ENCODE peak calls at places on chromosome 14, in eight cellular contexts. Q is mesothelial cell of epicardium, N is GM23338, Z is heart right ventricle, U is tibial artery, R is fibroblast of lung, F is WTC11, H is endothelial cell. O is an unnamed sample.

GRCh38 chr14:96058606-96059200 is 19.5 kb downstream of the C14orf132 start:
- DNase-seq in Q (peak), N (no peak), Z (no peak), U (peak), R (no peak), F (no peak), H (no peak), O (no peak)

GRCh38 chr14:81435578-81436295 is 35.6 kb upstream of the STON2 start:
- DNase-seq in Q (peak), N (peak), Z (peak), U (peak), R (peak), F (peak), H (peak), O (peak)

GRCh38 chr14:92539419-92539818 is 25.8 kb downstream of the RIN3 start:
- DNase-seq in Q (no peak), N (no peak), Z (no peak), U (no peak), R (no peak), F (no peak), H (no peak), O (no peak)

GRCh38 chr14:47675489-47676300 is at the start of gene MDGA2:
- DNase-seq in Q (peak), N (peak), Z (no peak), U (no peak), R (no peak), F (peak), H (peak), O (no peak)

GRCh38 chr14:34277191-34277590 is 184.8 kb downstream of the SPTSSA start:
- DNase-seq in Q (no peak), N (no peak), Z (no peak), U (no peak), R (no peak), F (no peak), H (no peak), O (no peak)

GRCh38 chr14:68099348-68100045 is 279.9 kb downstream of the RAD51B start:
- DNase-seq in Q (no peak), N (no peak), Z (no peak), U (no peak), R (peak), F (no peak), H (no peak), O (no peak)

GRCh38 chr14:64748521-64748920 is 44.3 kb downstream of the PLEKHG3 start:
- DNase-seq in Q (no peak), N (no peak), Z (no peak), U (no peak), R (no peak), F (no peak), H (no peak), O (no peak)

GRCh38 chr14:50002926-50003212 is 110.0 kb downstream of the ARF6 start:
- DNase-seq in Q (no peak), N (no peak), Z (no peak), U (no peak), R (no peak), F (no peak), H (no peak), O (no peak)

GRCh38 chr14:45227566-45227965 is 25.4 kb downstream of the MIS18BP1 start:
- DNase-seq in Q (no peak), N (no peak), Z (no peak), U (no peak), R (no peak), F (no peak), H (no peak), O (no peak)

GRCh38 chr14:92503756-92504491 is 9.7 kb upstream of the RIN3 start:
- DNase-seq in Q (no peak), N (no peak), Z (no peak), U (peak), R (peak), F (no peak), H (no peak), O (no peak)

GRCh38 chr14:105410642-105411016 is 9.0 kb upstream of the MTA1 start:
- DNase-seq in Q (no peak), N (no peak), Z (no peak), U (no peak), R (no peak), F (no peak), H (no peak), O (no peak)

GRCh38 chr14:68340262-68340661 is 452.6 kb downstream of the ZFP36L1 start:
- DNase-seq in Q (no peak), N (peak), Z (no peak), U (no peak), R (no peak), F (no peak), H (no peak), O (no peak)

GRCh38 chr14:65927871-65928270 is 515.3 kb downstream of the FUT8 start:
- DNase-seq in Q (no peak), N (peak), Z (no peak), U (no peak), R (no peak), F (peak), H (no peak), O (peak)

GRCh38 chr14:50573862-50574261 is 13.9 kb downstream of the ATL1 start:
- DNase-seq in Q (no peak), N (no peak), Z (no peak), U (no peak), R (no peak), F (no peak), H (no peak), O (no peak)

GRCh38 chr14:50320279-50320678 is 8.2 kb downstream of the DMAC2L start:
- DNase-seq in Q (no peak), N (no peak), Z (no peak), U (no peak), R (peak), F (no peak), H (no peak), O (no peak)

GRCh38 chr14:82886670-82887069 is 1353.0 kb upstream of the SEL1L start:
- DNase-seq in Q (no peak), N (no peak), Z (no peak), U (no peak), R (no peak), F (no peak), H (no peak), O (no peak)

GRCh38 chr14:67666733-67667132 is 7.7 kb downstream of the VTI1B start:
- DNase-seq in Q (no peak), N (no peak), Z (no peak), U (no peak), R (no peak), F (no peak), H (no peak), O (no peak)

GRCh38 chr14:93286212-93286890 is 46.5 kb downstream of the BTBD7 start:
- DNase-seq in Q (no peak), N (peak), Z (no peak), U (no peak), R (no peak), F (no peak), H (no peak), O (no peak)

GRCh38 chr14:92589213-92589852 is 75.8 kb downstream of the RIN3 start:
- DNase-seq in Q (no peak), N (peak), Z (no peak), U (no peak), R (peak), F (no peak), H (no peak), O (no peak)

GRCh38 chr14:69574266-69574953 is at the start of gene CCDC177:
- DNase-seq in Q (peak), N (peak), Z (peak), U (no peak), R (peak), F (peak), H (peak), O (peak)

GRCh38 chr14:59020382-59020781 is 168.1 kb upstream of the DAAM1 start:
- DNase-seq in Q (no peak), N (peak), Z (no peak), U (no peak), R (peak), F (no peak), H (peak), O (no peak)

GRCh38 chr14:77208979-77209318 is 27.4 kb downstream of the TMEM63C start:
- DNase-seq in Q (no peak), N (no peak), Z (no peak), U (no peak), R (no peak), F (no peak), H (no peak), O (no peak)

GRCh38 chr14:77206261-77206824 is 24.7 kb downstream of the TMEM63C start:
- DNase-seq in Q (no peak), N (no peak), Z (no peak), U (no peak), R (no peak), F (no peak), H (no peak), O (no peak)

GRCh38 chr14:77205566-77205965 is 24.0 kb downstream of the TMEM63C start:
- DNase-seq in Q (no peak), N (no peak), Z (no peak), U (no peak), R (no peak), F (no peak), H (no peak), O (no peak)

GRCh38 chr14:77208266-77208978 is 26.8 kb downstream of the TMEM63C start:
- DNase-seq in Q (peak), N (peak), Z (peak), U (peak), R (peak), F (peak), H (peak), O (peak)

GRCh38 chr14:77206877-77207389 is 25.3 kb downstream of the TMEM63C start:
- DNase-seq in Q (no peak), N (peak), Z (no peak), U (no peak), R (no peak), F (peak), H (no peak), O (no peak)
- TF ChIP-seq CTCF in Q (no peak), N (peak), Z (no peak), U (no peak), R (no peak), F (no peak), H (no peak), O (no peak)

GRCh38 chr14:73741386-73741875 is 27.2 kb upstream of the PNMA1 start:
- DNase-seq in Q (peak), N (peak), Z (peak), U (peak), R (peak), F (peak), H (peak), O (no peak)
- TF ChIP-seq CTCF in Q (no peak), N (no peak), Z (peak), U (no peak), R (no peak), F (no peak), H (no peak), O (no peak)

GRCh38 chr14:99674776-99675175 is 9.3 kb upstream of the CYP46A1 start:
- DNase-seq in Q (no peak), N (no peak), Z (no peak), U (no peak), R (no peak), F (no peak), H (no peak), O (no peak)
- TF ChIP-seq CTCF in Q (no peak), N (no peak), Z (no peak), U (no peak), R (no peak), F (no peak), H (no peak), O (no peak)

GRCh38 chr14:103910262-103910935 is 17.9 kb upstream of the TDRD9 start:
- DNase-seq in Q (peak), N (peak), Z (peak), U (peak), R (peak), F (peak), H (peak), O (peak)

GRCh38 chr14:103904493-103905107 is 23.7 kb upstream of the TDRD9 start:
- DNase-seq in Q (no peak), N (no peak), Z (no peak), U (no peak), R (peak), F (no peak), H (no peak), O (no peak)

GRCh38 chr14:103908580-103908979 is 19.7 kb upstream of the TDRD9 start:
- DNase-seq in Q (no peak), N (no peak), Z (no peak), U (no peak), R (no peak), F (no peak), H (no peak), O (no peak)

GRCh38 chr14:103909531-103910261 is 18.6 kb upstream of the TDRD9 start:
- DNase-seq in Q (no peak), N (no peak), Z (no peak), U (no peak), R (no peak), F (no peak), H (no peak), O (no peak)

DNA sequence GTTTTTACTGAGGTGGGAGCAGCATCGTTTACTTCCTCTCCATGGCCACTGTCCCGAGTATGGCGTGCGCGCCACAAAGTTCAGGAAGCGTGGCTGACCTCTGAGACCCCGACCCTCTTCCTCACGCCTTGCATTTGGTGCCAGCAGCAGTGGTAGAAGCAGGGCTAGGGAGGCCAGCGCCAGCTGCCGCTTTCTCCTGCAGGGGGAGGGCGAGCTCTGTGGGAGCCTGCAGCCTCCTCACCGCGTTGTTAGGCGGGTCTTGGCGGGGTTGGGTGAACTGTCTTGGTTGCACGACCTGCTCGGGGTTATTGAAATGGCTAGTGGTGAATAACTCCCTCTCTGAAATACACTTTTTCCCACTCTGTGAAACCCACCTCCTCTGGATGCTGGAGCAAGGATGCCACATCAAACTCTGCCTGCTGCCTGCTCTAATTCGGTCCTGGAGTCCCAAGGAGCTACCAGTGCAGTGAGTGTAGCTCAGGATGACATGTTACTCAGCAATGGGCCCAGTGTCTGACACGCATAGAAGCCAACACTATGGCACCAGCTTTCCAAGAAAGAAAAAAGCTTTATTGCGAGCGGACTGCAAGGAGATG is 22.3 kb upstream of the TDRD9 start:
- DNase-seq in Q (no peak), N (peak), Z (no peak), U (no peak), R (no peak), F (peak), H (peak), O (no peak)
- TF ChIP-seq CTCF in Q (no peak), N (peak), Z (no peak), U (no peak), R (peak), F (no peak), H (peak), O (peak)

DNA sequence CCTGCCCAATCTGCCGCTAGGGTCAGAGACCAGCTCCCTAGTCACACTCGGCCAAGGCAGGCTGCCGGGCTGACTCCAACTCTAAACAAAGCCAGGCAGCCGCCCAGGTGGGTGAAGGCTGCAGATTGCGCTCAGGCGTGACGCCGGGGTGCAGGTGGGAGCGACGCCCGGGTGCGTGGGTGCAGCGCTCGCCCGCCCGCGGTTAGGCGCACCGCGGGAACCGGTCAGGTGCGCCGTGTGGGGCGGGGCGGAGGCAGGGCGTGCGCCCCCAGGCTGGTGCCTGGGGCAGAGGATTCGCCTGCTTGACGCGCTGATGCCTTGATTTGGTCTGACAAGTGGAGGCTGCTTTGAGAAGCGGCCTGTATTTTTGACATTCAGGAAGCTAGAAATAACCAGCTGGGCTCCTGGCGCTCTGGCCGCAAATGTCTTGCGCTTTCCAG is 126.7 kb upstream of the HIF1A start:
- DNase-seq in Q (peak), N (peak), Z (peak), U (no peak), R (no peak), F (peak), H (peak), O (peak)
- TF ChIP-seq CTCF in Q (no peak), N (peak), Z (peak), U (no peak), R (no peak), F (no peak), H (no peak), O (peak)

DNA sequence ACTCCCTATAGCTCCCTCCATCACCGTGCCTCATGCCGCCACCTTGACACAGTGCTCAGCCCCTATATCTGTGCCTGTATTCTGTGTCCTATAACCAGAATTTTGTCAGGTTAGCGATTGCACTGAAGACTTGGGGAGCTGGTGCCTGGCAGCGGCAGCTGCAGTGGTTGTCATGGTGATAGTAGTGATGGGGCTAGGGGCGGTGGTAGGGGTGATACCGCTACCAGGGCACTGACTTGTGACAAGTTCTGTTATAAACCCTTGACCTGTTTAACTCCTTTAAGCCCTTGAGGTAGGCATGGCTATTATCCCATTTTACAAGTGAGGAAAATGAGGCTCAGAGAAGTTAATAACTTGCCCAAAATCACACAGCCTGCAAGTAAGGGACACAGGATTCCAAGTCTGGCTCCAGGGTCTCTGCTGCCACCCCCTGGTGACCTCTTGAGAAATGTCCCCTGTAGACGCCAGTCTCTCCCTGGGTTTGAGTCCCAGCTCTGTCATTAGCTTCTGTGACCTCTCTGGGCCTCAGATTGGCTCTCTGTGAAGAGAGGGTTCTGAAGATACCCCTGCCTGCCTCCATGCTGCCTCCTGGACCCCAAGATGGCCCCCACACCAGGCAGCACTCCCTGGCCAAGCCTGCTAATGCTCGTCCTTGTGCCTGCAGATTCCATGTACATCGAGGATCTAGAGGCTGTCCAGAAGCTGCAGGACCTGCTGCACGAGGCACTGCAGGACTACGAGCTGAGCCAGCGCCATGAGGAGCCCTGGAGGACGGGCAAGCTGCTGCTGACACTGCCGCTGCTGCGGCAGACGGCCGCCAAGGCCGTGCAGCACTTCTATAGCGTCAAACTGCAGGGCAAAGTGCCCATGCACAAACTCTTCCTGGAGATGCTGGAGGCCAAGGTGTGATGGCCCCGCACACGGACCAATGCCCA is 121.9 kb downstream of the ESRRB start:
- DNase-seq in Q (no peak), N (peak), Z (no peak), U (no peak), R (no peak), F (peak), H (no peak), O (no peak)
- TF ChIP-seq CTCF in Q (no peak), N (peak), Z (no peak), U (no peak), R (no peak), F (no peak), H (no peak), O (peak)

O was measured in progenitor cell of endocrine pancreas.